ENCODE peak calls at places on chromosomes 11 and 22, in ten cellular contexts. K is prostate gland, F is MM.1S, D is neural progenitor cell, Q is body of pancreas, J is IMR-90, N is heart left ventricle, C is fibroblast of lung, V is Peyer's patch, W is left lung. A is an unnamed sample.

GRCh38 chr22:47307326-47307725 is 544.9 kb downstream of the TBC1D22A start:
- DNase-seq in Q (no peak), W (no peak), K (no peak), D (no peak), F (no peak), J (peak; percentile 57), N (peak; percentile 0), C (peak; percentile 29), V (peak; percentile 21), A (no peak)

GRCh38 chr11:65569164-65569972 is 909 bp upstream of the ZNRD2 start:
- DNase-seq in D (no peak), V (no peak), F (peak; percentile 16), J (no peak), N (no peak), C (no peak), W (no peak), Q (no peak), K (no peak), A (no peak)

GRCh38 chr11:70567680-70568503 is 169.6 kb downstream of the CTTN start:
- DNase-seq in F (no peak), V (peak; percentile 69), W (peak; percentile 61), C (peak; percentile 36), J (peak; percentile 10), Q (no peak), K (peak; percentile 50), D (peak; percentile 51), N (peak; percentile 48), A (peak; percentile 68)

GRCh38 chr22:27306771-27307170 is 494.8 kb downstream of the MN1 start:
- DNase-seq in Q (no peak), K (no peak), C (no peak), D (no peak), W (no peak), V (no peak), F (no peak), J (no peak), N (no peak), A (no peak)

GRCh38 chr22:44994399-44995281 is 15.2 kb downstream of the PHF21B start:
- DNase-seq in N (no peak), F (no peak), W (peak; percentile 64), K (peak; percentile 71), J (no peak), C (no peak), V (no peak), Q (no peak), D (no peak), A (no peak)

GRCh38 chr11:34242037-34242625 is 115.7 kb downstream of the ABTB2 start:
- DNase-seq in D (no peak), W (no peak), F (no peak), K (no peak), J (peak; percentile 42), V (peak; percentile 76), N (peak; percentile 39), Q (no peak), C (peak; percentile 61), A (no peak)

GRCh38 chr11:60955566-60955965 is 3.6 kb upstream of the SLC15A3 start:
- DNase-seq in F (no peak), N (no peak), J (no peak), Q (no peak), D (no peak), C (no peak), K (no peak), W (no peak), V (peak; percentile 46), A (no peak)

GRCh38 chr11:2975594-2975993 is 16.5 kb downstream of the NAP1L4 start:
- DNase-seq in D (peak; percentile 45), Q (peak; percentile 38), J (peak; percentile 37), C (no peak), K (peak; percentile 22), F (peak; percentile 60), W (no peak), V (no peak), N (peak; percentile 22), A (no peak)

GRCh38 chr11:115437902-115438575 is 66.2 kb downstream of the CADM1 start:
- DNase-seq in N (no peak), J (no peak), W (no peak), V (no peak), F (no peak), K (no peak), D (no peak), Q (no peak), C (no peak), A (no peak)

GRCh38 chr22:49726701-49727101 is 101.0 kb downstream of the BRD1 start:
- DNase-seq in N (no peak), F (no peak), Q (no peak), V (no peak), K (no peak), C (no peak), W (peak; percentile 47), D (no peak), J (no peak), A (no peak)

DNA sequence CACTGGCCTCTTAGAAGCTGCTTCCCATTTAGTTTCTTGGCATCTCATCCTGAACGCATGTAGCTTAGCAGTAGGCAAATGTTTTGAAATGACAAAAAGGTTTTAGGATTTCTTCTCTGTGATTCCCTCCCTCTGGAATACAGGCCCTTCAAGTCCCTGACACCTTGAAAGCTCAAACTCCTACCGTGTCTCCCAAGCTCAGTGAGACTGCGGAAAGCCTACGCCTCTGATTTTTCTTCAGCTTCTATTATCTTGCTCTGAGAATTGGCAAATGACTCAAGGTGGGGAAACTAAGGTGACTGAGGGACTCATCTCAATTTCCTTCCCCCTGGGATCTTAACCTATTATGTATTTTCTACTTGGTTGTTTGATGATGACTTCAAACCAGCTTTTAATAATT is 130.3 kb downstream of the ENTHD1 start:
- DNase-seq in D (no peak), F (no peak), W (no peak), J (no peak), K (no peak), Q (no peak), N (no peak), C (no peak), V (no peak), A (no peak)
- TF ChIP-seq CTCF in D (no peak), F (no peak), W (no peak), J (no peak), K (no peak), Q (no peak), N (no peak), C (no peak), V (no peak), A (no peak)

DNA sequence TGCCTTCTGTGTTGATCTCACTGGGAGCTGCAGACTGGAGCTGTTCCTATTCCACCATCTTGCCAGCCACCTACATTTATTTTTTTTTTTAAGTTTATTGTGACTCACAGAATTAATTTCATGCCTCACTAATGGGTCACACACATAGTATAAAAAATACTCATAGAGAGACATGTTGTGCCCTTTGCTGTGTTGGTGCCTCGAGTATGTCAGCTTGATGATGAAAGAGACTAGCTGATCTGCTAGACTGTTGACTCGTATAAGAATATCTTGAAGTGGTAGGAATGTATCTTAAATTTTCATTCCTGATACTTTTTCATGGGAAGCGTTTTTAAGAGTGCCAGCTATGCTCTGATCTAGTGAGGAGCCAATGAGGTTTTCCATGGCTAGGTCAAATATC is 28.6 kb upstream of the AMPD3 start:
- DNase-seq in N (no peak), D (no peak), Q (no peak), J (peak; percentile 48), V (no peak), C (peak; percentile 13), F (no peak), W (no peak), K (no peak), A (no peak)
- H3K27ac ChIP-seq in N (no peak overlapping the region), D (no peak overlapping the region), Q (no peak overlapping the region), J (no peak overlapping the region), V (no peak overlapping the region), C (no peak overlapping the region), F (no peak overlapping the region), W (no peak overlapping the region), K (no peak overlapping the region), A (no peak overlapping the region)

DNA sequence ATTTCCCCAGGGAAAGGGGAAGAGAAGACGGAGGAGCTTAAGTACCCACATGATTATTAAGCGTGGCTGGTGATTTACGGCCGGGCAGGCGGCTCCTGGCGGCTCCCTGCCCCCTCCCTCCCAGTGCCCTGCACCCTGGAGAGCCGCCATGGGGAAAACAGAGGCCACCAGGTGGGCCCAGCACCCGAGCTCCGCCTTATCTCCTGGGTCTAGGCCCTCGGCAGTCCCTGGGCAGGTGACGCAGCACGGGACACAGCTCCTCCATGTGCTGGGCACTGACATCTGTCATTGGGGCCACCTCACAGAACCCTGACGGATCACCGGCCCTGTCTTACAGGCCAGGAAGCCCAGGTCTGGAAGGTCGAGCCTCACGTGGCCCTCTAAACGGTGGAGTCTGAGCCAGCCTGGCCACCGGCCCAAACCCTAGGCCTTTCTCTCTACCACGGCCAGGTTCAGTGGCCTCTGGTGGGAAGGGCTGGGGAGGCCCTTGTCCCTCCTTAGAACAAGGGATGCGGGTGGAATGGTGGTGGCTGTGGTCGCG is 60.2 kb upstream of the PPARA start:
- DNase-seq in K (no peak), F (no peak), D (no peak), J (no peak), N (no peak), C (peak; percentile 56), V (no peak), Q (peak; percentile 84), W (peak; percentile 68), A (peak; percentile 65)
- H3K4me3 ChIP-seq in K (no peak overlapping the region), F (no peak overlapping the region), D (no peak overlapping the region), J (no peak overlapping the region), N (peak overlapping the region; percentile 31), C (no peak overlapping the region), V (no peak overlapping the region), Q (no peak overlapping the region), W (peak overlapping the region; percentile 6), A (peak overlapping the region; percentile 30)

GRCh38 chr22:30430933-30431332 is 5.4 kb downstream of the MTFP1 start:
- DNase-seq in D (no peak), F (no peak), V (no peak), K (no peak), N (no peak), W (no peak), Q (no peak), J (no peak), C (no peak), A (no peak)
- TF ChIP-seq CTCF in D (peak; percentile 12), F (no peak), V (no peak), K (no peak), N (no peak), W (no peak), Q (no peak), J (no peak), C (no peak), A (no peak)

DNA sequence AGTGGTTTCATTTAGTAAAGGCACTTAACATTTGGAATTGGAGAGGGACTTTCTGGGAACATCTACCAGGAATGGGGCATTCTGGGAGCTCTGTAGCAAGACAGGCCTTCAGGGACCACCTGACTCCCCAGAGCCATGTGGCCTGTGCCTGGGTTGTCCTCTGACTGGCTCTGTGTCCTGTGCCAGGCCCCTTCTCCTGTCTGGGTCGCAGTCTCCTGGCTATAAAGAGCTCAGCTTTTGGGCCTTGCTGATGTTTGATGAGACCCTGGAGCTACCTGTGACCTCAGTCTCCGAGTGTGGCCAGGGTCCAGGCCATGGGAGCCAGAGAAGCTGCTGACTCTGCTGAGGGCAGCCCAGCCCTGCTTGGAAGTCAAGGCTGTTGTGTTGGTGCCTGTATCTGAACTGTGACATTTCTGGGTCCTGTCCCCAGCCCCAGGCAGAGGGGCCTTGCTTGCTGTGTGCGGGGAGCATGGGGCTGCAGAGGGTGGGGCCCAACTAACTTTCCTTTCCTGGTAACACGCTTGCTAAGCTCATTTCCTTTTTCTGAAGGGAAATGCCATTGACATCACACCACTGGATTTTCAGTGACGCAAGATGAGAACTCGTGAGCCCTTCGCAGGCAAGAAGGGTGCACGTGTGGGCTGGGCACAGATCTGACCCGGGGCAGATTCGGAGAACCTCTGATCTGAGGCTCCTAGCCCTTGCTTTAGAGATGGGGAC is 41.3 kb downstream of the LRRC32 start:
- DNase-seq in D (no peak), J (peak; percentile 75), N (peak; percentile 76), Q (no peak), K (no peak), V (peak; percentile 71), W (no peak), F (no peak), C (peak; percentile 33), A (no peak)
- H3K27ac ChIP-seq in D (no peak overlapping the region), J (no peak overlapping the region), N (peak overlapping the region; percentile 88), Q (peak overlapping the region; percentile 75), K (peak overlapping the region; percentile 53), V (peak overlapping the region; percentile 76), W (peak overlapping the region; percentile 83), F (no peak overlapping the region), C (peak overlapping the region; percentile 79), A (peak overlapping the region; percentile 87)